ENCODE peak calls at places on chromosomes 1 and 21, in six cellular contexts. W is mucosa of descending colon, C is thoracic aorta, H is endothelial cell, O is progenitor cell of endocrine pancreas, N is H9. A is an unnamed sample.

GRCh38 chr1:29753771-29754607 is 517.7 kb downstream of the PTPRU start:
- DNase-seq in H (no peak), N (peak), W (no peak), O (no peak), C (no peak), A (no peak)

GRCh38 chr1:205812271-205812877 is 624 bp downstream of the SLC41A1 start:
- DNase-seq in N (peak), H (peak), C (no peak), O (peak), W (no peak), A (no peak)

GRCh38 chr1:209625791-209626285 is 26.4 kb downstream of the LAMB3 start:
- DNase-seq in C (no peak), N (no peak), W (no peak), H (no peak), O (no peak), A (no peak)

GRCh38 chr1:8818325-8818775 is 910 bp upstream of the RERE start:
- DNase-seq in N (no peak), C (peak), H (no peak), W (no peak), O (no peak), A (peak)

GRCh38 chr1:38038836-38039235 is 7.8 kb downstream of the POU3F1 start:
- DNase-seq in W (no peak), H (no peak), N (no peak), C (no peak), O (no peak), A (no peak)

GRCh38 chr1:15195420-15196052 is 42.0 kb downstream of the TMEM51 start:
- DNase-seq in N (no peak), C (no peak), W (no peak), H (no peak), O (no peak), A (no peak)

GRCh38 chr1:153680120-153680403 is 1.6 kb downstream of the NPR1 start:
- DNase-seq in N (peak), H (no peak), C (no peak), W (no peak), O (no peak), A (no peak)

GRCh38 chr1:235408503-235408960 is 41.3 kb downstream of the TBCE start:
- DNase-seq in H (no peak), O (no peak), N (no peak), W (no peak), C (no peak), A (no peak)

GRCh38 chr1:176450526-176450925 is 12.4 kb upstream of the PAPPA2 start:
- DNase-seq in O (no peak), C (no peak), N (no peak), W (no peak), H (no peak), A (no peak)

GRCh38 chr21:35136586-35137254 is 87.6 kb upstream of the RUNX1 start:
- DNase-seq in H (no peak), N (no peak), O (no peak), C (no peak), W (no peak), A (no peak)

GRCh38 chr1:86061660-86062059 is 94.9 kb downstream of the COL24A1 start:
- DNase-seq in H (no peak), C (no peak), W (no peak), O (no peak), N (no peak), A (no peak)

GRCh38 chr1:50774759-50775351 is 185.2 kb downstream of the FAF1 start:
- DNase-seq in N (no peak), C (no peak), O (no peak), W (no peak), H (peak), A (no peak)

DNA sequence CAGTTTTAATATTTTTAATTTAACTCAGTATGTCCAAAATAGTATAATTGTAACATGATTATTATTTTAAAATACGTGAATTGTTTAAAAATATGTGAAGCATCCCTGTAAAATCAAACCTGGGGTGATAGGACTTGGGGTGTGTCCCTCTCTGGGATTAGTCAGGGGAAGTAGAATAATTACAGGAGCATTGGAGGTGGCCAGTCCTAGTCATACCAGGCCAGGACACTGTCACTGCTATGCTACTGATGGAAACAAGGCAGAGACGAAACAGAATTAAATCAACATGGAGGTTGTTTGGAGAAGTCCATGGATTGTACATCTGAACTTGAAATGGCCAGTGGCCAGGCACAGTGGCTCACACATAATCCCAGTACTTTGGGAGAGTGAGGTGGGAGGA is 16.9 kb downstream of the SZRD1 start:
- DNase-seq in C (no peak), W (no peak), H (no peak), N (no peak), O (no peak), A (no peak)
- TF ChIP-seq CTCF in C (no peak), W (no peak), H (no peak), N (no peak), O (no peak), A (no peak)

GRCh38 chr1:31715873-31716220 is 12.0 kb upstream of the COL16A1 start:
- DNase-seq in H (no peak), W (no peak), C (no peak), N (no peak), O (no peak), A (no peak)

GRCh38 chr1:31712625-31713024 is 8.8 kb upstream of the COL16A1 start:
- DNase-seq in H (no peak), W (peak), C (no peak), N (no peak), O (no peak), A (no peak)

GRCh38 chr1:31715097-31715872 is 11.5 kb upstream of the COL16A1 start:
- DNase-seq in W (peak), C (peak), H (peak), N (peak), O (peak), A (peak)

GRCh38 chr1:31712041-31712440 is 8.2 kb upstream of the COL16A1 start:
- DNase-seq in N (no peak), O (no peak), H (no peak), C (no peak), W (no peak), A (no peak)

GRCh38 chr1:31714442-31715096 is 10.8 kb upstream of the COL16A1 start:
- DNase-seq in C (peak), W (peak), O (peak), N (peak), H (peak), A (peak)
- TF ChIP-seq CTCF in C (no peak), W (no peak), O (peak), N (peak), H (no peak), A (no peak)

GRCh38 chr1:214280386-214281029 is 451 bp upstream of the SMYD2 start:
- DNase-seq in W (peak), N (peak), H (peak), O (no peak), C (no peak), A (no peak)
- TF ChIP-seq CTCF in W (no peak), N (no peak), H (no peak), O (no peak), C (no peak), A (no peak)

GRCh38 chr1:23590058-23590783 is 30.9 kb upstream of the ID3 start:
- DNase-seq in H (no peak), O (no peak), W (no peak), N (no peak), C (no peak), A (no peak)

GRCh38 chr1:23593042-23593521 is 33.8 kb upstream of the ID3 start:
- DNase-seq in O (no peak), H (no peak), C (no peak), W (no peak), N (no peak), A (no peak)

GRCh38 chr1:23593556-23594148 is 34.4 kb upstream of the ID3 start:
- DNase-seq in O (no peak), C (no peak), W (no peak), H (no peak), N (peak), A (no peak)

GRCh38 chr1:23592209-23592905 is 33.1 kb upstream of the ID3 start:
- DNase-seq in W (no peak), O (no peak), H (no peak), C (no peak), N (no peak), A (no peak)

GRCh38 chr1:23591460-23592208 is 32.3 kb upstream of the ID3 start:
- DNase-seq in O (no peak), W (peak), N (no peak), H (no peak), C (no peak), A (no peak)
- TF ChIP-seq CTCF in O (no peak), W (no peak), N (no peak), H (no peak), C (no peak), A (no peak)

GRCh38 chr1:172609528-172609927 is 49.4 kb upstream of the FASLG start:
- DNase-seq in H (no peak), N (no peak), O (no peak), W (no peak), C (no peak), A (no peak)
- TF ChIP-seq CTCF in H (peak), N (peak), O (peak), W (no peak), C (no peak), A (no peak)

DNA sequence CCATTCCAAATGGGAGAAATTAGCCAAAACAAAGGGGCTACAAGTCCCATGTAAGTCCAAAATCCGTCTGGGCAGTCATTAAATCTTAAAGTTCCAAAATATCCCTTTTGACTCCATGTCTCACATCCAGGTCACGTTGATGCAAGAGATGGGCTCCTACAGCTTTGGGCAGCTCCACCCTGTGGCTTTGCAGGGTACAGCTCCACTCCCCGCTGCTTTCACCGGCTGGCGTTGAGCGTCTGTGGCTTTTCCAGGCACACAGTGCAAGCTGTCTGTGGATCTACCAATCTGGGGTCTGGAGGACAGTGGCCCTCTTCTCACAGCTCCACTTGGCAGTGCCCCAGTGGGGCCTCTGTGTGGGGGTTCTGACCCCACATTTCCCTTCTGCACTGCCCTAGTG is 130.2 kb downstream of the TPR start:
- DNase-seq in C (no peak), W (no peak), N (peak), H (peak), O (no peak), A (no peak)
- TF ChIP-seq CTCF in C (no peak), W (no peak), N (peak), H (no peak), O (peak), A (no peak)

DNA sequence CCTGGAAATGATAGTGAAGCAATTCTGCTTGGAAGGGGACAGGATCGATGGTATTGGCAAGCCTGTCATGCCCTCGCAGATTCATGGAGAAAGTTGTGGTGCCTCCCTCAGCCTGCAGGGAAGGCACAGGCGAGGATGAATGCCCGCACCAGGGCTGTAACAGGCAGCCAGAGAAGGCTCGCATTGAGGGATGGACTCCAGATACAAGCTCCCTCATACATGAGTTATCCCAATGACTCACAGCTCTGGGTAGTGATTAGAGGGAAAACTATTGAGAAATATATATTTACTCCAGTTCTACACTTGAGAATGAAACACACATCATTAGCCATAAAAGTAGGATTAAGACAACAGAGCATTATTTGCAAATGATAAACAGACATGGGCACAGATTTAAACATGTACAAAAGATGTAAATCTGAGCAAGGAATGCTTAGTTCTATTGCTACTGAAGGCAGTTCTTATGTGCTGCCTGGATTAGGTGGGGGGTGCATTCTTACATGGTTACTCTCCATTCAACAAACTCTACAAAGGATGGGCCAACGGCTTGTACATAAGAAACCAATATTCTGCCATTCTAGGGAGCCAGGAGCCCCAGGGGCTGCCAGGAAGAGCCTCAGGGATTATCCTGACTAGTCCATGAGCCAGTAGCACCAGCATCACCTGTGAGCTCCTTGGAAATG is 98.0 kb downstream of the CSMD2 start:
- DNase-seq in H (no peak), O (no peak), N (no peak), W (no peak), C (no peak), A (no peak)
- TF ChIP-seq CTCF in H (no peak), O (no peak), N (no peak), W (no peak), C (no peak), A (no peak)

DNA sequence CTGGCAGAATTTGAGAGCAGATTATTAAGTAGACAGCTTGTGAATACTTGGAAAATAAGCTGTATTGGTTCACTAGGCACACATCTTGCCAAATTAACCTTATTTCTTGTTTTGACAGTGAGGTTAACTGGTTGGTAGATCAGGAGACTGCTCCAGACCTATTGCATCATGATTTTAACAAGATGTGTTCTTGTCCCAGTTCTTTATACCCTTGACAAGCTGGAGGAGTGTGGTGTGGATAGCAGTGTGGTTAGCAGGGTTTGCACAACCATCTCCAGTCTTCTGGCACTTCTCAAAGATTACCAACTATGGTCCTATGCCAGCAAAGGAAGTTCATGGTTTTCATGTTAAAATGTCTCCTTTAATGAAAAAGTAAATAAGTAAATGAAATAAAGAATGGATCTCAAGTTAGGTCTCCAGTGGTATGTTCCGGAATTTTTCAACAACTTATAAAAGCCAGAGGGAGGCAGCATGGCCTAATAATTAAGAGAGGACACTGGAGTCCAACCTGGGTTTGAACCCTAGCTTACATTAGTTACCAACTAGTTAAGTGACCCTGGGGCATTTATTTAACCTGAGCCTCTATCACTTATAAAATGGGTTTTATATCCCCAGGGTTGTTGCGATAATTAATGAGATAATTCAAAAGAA is 34.1 kb downstream of the DDX20 start:
- DNase-seq in H (no peak), O (no peak), N (no peak), W (no peak), C (no peak), A (no peak)
- TF ChIP-seq CTCF in H (no peak), O (no peak), N (no peak), W (no peak), C (peak), A (no peak)

GRCh38 chr1:227885648-227886502 is 61.9 kb downstream of the WNT9A start:
- DNase-seq in N (peak), O (peak), H (no peak), C (no peak), W (peak), A (peak)

GRCh38 chr1:227884370-227885134 is 63.2 kb downstream of the WNT9A start:
- DNase-seq in O (no peak), N (no peak), H (no peak), W (no peak), C (no peak), A (peak)

GRCh38 chr1:227885135-227885647 is 62.5 kb downstream of the WNT9A start:
- DNase-seq in N (no peak), O (no peak), W (peak), C (no peak), H (peak), A (peak)

GRCh38 chr1:227883073-227883520 is 64.6 kb downstream of the WNT9A start:
- DNase-seq in H (no peak), N (peak), O (no peak), C (no peak), W (no peak), A (peak)

DNA sequence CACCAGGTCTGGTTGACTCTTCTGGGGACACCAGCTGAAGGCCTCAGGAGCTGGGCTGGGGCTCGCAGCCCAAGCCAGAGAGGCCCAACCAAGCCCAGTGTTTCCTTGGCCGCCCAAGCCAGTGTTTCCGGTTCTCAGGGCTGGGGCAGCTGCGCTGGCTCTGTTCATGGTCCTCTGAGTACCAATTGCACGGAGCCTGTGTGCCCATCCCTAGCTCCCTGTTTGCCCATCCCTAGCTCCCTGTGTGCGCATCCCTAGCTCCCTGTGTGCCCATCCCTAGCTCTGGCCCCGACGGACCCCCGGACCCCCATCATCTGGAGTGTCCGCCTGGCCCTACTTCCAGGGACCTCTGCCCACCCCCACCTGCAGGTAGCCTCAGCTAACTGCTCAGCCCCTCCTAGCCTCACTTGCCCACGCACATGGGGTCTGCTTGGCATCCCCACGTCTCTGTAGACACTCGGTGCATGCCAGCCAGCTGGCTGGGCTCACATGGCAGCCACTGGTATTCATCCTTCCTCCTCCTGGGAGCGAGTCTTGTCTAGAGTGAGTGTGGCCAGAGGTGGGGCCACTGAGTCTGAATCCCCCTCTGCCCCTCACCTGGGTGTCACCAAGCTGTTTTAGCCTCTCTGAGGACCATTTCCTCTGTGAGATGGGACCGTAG is 64.0 kb downstream of the WNT9A start:
- DNase-seq in W (no peak), N (no peak), H (no peak), C (no peak), O (peak), A (no peak)
- TF ChIP-seq CTCF in W (no peak), N (no peak), H (no peak), C (no peak), O (no peak), A (no peak)

GRCh38 chr1:41021526-41022308 is at the start of gene SLFNL1:
- DNase-seq in N (peak), O (no peak), H (no peak), W (no peak), C (no peak), A (no peak)
- TF ChIP-seq CTCF in N (peak), O (no peak), H (no peak), W (no peak), C (no peak), A (no peak)